ENCODE peak calls at places on chromosome 19, in four cellular contexts. One of them, this sample, is unnamed.

GRCh38 chr19:45752639-45753038 is 16.4 kb downstream of the SIX5 start:
- DNase-seq in HepG2: no peak
- DNase-seq in HEK293T: no peak
- DNase-seq in K562: no peak
- DNase-seq in this sample: no peak

GRCh38 chr19:10936661-10937084 is 8.1 kb downstream of the TIMM29 start:
- DNase-seq in K562: peak; percentile 83
- DNase-seq in HepG2: peak; percentile 76
- DNase-seq in HEK293T: peak; percentile 79
- DNase-seq in this sample: peak; percentile 35

GRCh38 chr19:45446944-45447343 is 20.9 kb upstream of the FOSB start:
- DNase-seq in HepG2: no peak
- DNase-seq in K562: no peak
- DNase-seq in HEK293T: no peak
- DNase-seq in this sample: no peak

GRCh38 chr19:53037101-53038097 is 7.1 kb upstream of the ERVV-2 start:
- DNase-seq in K562: peak; percentile 42
- DNase-seq in HepG2: no peak
- DNase-seq in HEK293T: no peak
- DNase-seq in this sample: no peak

GRCh38 chr19:56393119-56394012 is at the start of gene ZNF582:
- DNase-seq in K562: peak; percentile 95
- DNase-seq in HepG2: peak; percentile 80
- DNase-seq in HEK293T: peak; percentile 95
- DNase-seq in this sample: peak; percentile 65

GRCh38 chr19:46361915-46362314 is 15.0 kb downstream of the PPP5C start:
- DNase-seq in HepG2: no peak
- DNase-seq in HEK293T: no peak
- DNase-seq in K562: no peak
- DNase-seq in this sample: no peak

GRCh38 chr19:12034610-12035009 is 869 bp downstream of the ZNF433 start:
- DNase-seq in HepG2: no peak
- DNase-seq in K562: no peak
- DNase-seq in HEK293T: no peak
- DNase-seq in this sample: no peak

GRCh38 chr19:42655748-42656147 is 61.0 kb upstream of the CEACAM8 start:
- DNase-seq in K562: no peak
- DNase-seq in HepG2: no peak
- DNase-seq in HEK293T: no peak
- DNase-seq in this sample: no peak

GRCh38 chr19:35213678-35214632 is 14.6 kb downstream of the FAM187B start:
- DNase-seq in HepG2: no peak
- DNase-seq in HEK293T: no peak
- DNase-seq in K562: peak; percentile 50
- DNase-seq in this sample: peak; percentile 93

GRCh38 chr19:44725251-44725650 is 23.3 kb upstream of the BCL3 start:
- DNase-seq in K562: no peak
- DNase-seq in HEK293T: no peak
- DNase-seq in HepG2: peak; percentile 77
- DNase-seq in this sample: no peak

GRCh38 chr19:4910594-4911273 is 1.4 kb downstream of the UHRF1 start:
- DNase-seq in K562: peak; percentile 73
- DNase-seq in HEK293T: no peak
- DNase-seq in HepG2: no peak
- DNase-seq in this sample: no peak
- TF ChIP-seq FOXK2 in K562: no peak
- TF ChIP-seq FOXK2 in HEK293T: no peak
- TF ChIP-seq FOXK2 in HepG2: no peak
- TF ChIP-seq FOXK2 in this sample: no peak

GRCh38 chr19:16061943-16062342 is 14.4 kb upstream of the TPM4 start:
- DNase-seq in HepG2: no peak
- DNase-seq in HEK293T: no peak
- DNase-seq in K562: no peak
- DNase-seq in this sample: no peak
- TF ChIP-seq FOXK2 in HepG2: no peak
- TF ChIP-seq FOXK2 in HEK293T: no peak
- TF ChIP-seq FOXK2 in K562: no peak
- TF ChIP-seq FOXK2 in this sample: no peak

DNA sequence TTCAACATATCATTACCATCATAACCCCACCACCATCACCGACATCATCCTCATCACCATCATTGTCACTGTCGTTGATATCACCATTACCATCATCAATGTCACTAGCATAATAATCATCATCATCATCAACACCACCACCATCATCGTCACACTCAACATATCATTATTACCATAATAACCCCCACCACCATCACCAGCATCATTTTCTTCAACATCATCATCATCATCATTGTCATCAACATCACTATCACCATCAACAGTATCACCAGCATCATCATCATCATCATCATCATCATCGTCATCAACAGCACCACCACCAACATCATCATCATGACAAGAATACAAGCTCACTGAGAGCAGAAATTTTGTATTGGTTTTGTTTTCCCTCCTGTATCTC is 83.8 kb downstream of the MBD3L1 start:
- DNase-seq in K562: no peak
- DNase-seq in HepG2: no peak
- DNase-seq in HEK293T: no peak
- DNase-seq in this sample: no peak
- TF ChIP-seq FOXK2 in K562: no peak
- TF ChIP-seq FOXK2 in HepG2: no peak
- TF ChIP-seq FOXK2 in HEK293T: no peak
- TF ChIP-seq FOXK2 in this sample: no peak

DNA sequence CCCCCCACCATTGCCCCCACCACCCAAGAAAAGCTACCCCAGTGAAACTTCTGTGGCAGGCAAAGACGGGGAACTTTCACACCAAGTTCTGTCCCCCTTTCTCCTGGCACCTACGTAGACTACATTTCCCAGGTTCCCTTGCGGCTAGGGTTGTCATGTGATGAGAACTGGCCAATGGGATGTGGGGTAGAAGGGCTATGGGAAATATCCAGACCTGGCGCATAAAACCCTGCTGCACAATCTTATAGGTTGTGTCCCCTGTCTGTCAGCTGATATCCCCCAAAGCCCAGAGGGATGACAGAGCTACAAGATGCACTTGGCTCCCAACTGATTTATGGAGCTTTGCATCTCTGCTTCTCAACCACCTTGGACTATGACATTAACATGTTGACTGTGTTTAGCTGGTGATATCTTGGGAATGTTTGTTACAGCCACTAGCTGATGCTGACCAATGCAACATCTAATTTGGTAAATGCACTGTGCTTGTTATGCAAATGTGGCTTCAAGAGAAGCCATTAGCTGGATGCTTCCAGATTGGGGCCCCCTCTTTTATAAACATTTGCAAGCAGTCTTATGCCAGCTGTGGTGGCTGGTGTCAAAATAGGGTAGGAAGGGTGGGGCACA is 6.1 kb downstream of the SH2D3A start:
- DNase-seq in HEK293T: peak; percentile 55
- DNase-seq in K562: peak; percentile 63
- DNase-seq in HepG2: peak; percentile 28
- DNase-seq in this sample: no peak
- TF ChIP-seq FOXK2 in HEK293T: no peak
- TF ChIP-seq FOXK2 in K562: no peak
- TF ChIP-seq FOXK2 in HepG2: no peak
- TF ChIP-seq FOXK2 in this sample: no peak

DNA sequence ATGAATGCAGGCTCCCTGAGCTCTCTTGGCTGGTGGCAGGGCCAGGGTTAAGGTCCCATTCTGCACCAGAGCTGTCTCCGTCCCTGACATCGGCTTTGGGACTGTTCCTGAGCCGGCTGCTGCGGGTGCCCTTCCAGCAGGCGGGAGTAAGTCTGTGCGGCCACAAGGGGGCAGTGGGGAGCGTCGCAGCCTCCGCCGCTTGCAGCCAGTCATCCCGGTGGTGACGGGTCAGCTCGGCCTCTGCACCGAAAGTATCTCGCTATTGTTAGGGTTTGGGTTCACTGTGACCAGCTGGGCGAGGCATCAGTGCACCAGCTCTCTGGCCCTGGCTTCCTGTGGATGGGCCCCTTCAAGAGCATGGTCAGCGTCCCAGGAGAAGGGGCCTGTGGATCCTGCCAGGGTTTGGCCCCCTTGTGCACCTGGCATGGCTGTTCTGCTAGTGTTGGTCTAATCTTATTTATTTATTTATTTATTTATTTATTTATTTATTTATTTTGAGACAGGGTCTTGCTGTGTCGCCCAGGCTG is 15.1 kb downstream of the NDUFB7 start:
- DNase-seq in HepG2: peak; percentile 61
- DNase-seq in HEK293T: peak; percentile 86
- DNase-seq in K562: peak; percentile 88
- DNase-seq in this sample: no peak
- TF ChIP-seq FOXK2 in HepG2: no peak
- TF ChIP-seq FOXK2 in HEK293T: no peak
- TF ChIP-seq FOXK2 in K562: no peak
- TF ChIP-seq FOXK2 in this sample: no peak

DNA sequence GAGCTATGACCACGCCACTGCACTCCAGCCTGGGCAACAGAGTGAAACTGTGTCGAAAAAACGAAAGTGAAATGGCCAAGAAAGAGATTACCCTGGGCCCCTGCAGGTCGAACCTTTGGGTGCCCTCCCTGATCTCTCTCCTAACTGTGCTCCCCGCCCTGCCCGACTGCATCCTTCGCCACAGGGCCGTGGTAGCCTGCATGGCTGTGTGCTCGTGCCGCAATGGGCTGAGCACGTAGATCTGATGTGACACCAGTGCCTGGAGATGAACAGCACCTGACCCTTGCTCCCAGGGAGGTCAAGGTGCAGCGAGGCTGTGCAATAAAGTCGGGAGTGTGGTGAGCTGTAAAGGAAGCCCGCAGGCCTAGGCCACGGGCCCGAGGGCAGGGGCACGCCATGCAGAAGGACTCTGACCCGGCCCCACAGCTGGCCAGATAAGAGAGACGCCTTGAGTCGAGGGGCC is 60.2 kb downstream of the PEX11G start:
- DNase-seq in HEK293T: no peak
- DNase-seq in K562: no peak
- DNase-seq in HepG2: no peak
- DNase-seq in this sample: no peak
- TF ChIP-seq FOXK2 in HEK293T: no peak
- TF ChIP-seq FOXK2 in K562: no peak
- TF ChIP-seq FOXK2 in HepG2: no peak
- TF ChIP-seq FOXK2 in this sample: no peak

GRCh38 chr19:49689133-49690072 is at the start of gene ADM5:
- DNase-seq in HepG2: no peak
- DNase-seq in K562: no peak
- DNase-seq in HEK293T: no peak
- DNase-seq in this sample: no peak
- TF ChIP-seq FOXK2 in HepG2: no peak
- TF ChIP-seq FOXK2 in K562: no peak
- TF ChIP-seq FOXK2 in HEK293T: no peak
- TF ChIP-seq FOXK2 in this sample: no peak

GRCh38 chr19:39160889-39161672 is 35.5 kb downstream of the PAK4 start:
- DNase-seq in HEK293T: no peak
- DNase-seq in HepG2: no peak
- DNase-seq in K562: no peak
- DNase-seq in this sample: no peak
- TF ChIP-seq FOXK2 in HEK293T: no peak
- TF ChIP-seq FOXK2 in HepG2: no peak
- TF ChIP-seq FOXK2 in K562: no peak
- TF ChIP-seq FOXK2 in this sample: no peak

GRCh38 chr19:48255376-48256303 is at the start of gene CARD8:
- DNase-seq in K562: peak; percentile 93
- DNase-seq in HepG2: peak; percentile 88
- DNase-seq in HEK293T: peak; percentile 63
- DNase-seq in this sample: peak; percentile 88
- TF ChIP-seq FOXK2 in K562: peak; percentile 85
- TF ChIP-seq FOXK2 in HepG2: no peak
- TF ChIP-seq FOXK2 in HEK293T: no peak
- TF ChIP-seq FOXK2 in this sample: no peak

This sample was measured in GM12878.